ENCODE peak calls at places on chromosomes 12 and 14, in eight cellular contexts. P, L, Z, Q, H, Y, I and T are unnamed samples.

GRCh38 chr14:31949709-31950108 is 127.4 kb upstream of the ARHGAP5 start:
- DNase-seq in Z (peak; percentile 89), Q (no peak), L (no peak), P (no peak), H (no peak), Y (no peak), I (no peak), T (no peak)

GRCh38 chr14:33805593-33805992 is 145.3 kb downstream of the EGLN3 start:
- DNase-seq in Z (no peak), Q (no peak), L (no peak), H (no peak), I (no peak), P (no peak), Y (no peak), T (no peak)

GRCh38 chr14:99207456-99207855 is 64.5 kb downstream of the BCL11B start:
- DNase-seq in L (no peak), P (no peak), Z (no peak), I (no peak), Q (no peak), Y (no peak), H (no peak), T (no peak)

GRCh38 chr12:78146365-78146772 is 315.7 kb downstream of the NAV3 start:
- DNase-seq in Q (no peak), P (no peak), I (no peak), H (peak; percentile 15), Y (peak; percentile 72), Z (peak; percentile 4), L (no peak), T (peak; percentile 58)

GRCh38 chr12:5171701-5172100 is 128.0 kb downstream of the KCNA5 start:
- DNase-seq in P (no peak), L (peak; percentile 50), Q (no peak), Y (peak; percentile 50), H (peak; percentile 30), I (no peak), Z (peak; percentile 44), T (peak; percentile 57)

GRCh38 chr14:97077253-97077653 is 280.1 kb downstream of the VRK1 start:
- DNase-seq in Z (peak; percentile 19), Y (peak; percentile 4), P (no peak), Q (peak; percentile 35), I (no peak), H (no peak), L (peak; percentile 29), T (peak; percentile 94)

GRCh38 chr14:91371011-91371989 is 46.3 kb downstream of the CCDC88C start:
- DNase-seq in Z (no peak), P (no peak), Q (no peak), I (no peak), Y (no peak), L (no peak), H (no peak), T (no peak)

GRCh38 chr12:23431006-23431405 is 518.5 kb downstream of the SOX5 start:
- DNase-seq in Z (no peak), H (no peak), P (no peak), L (no peak), Q (no peak), I (no peak), Y (no peak), T (peak; percentile 50)

GRCh38 chr14:43803076-43803689 is 703.9 kb downstream of the FSCB start:
- DNase-seq in L (no peak), Q (no peak), Z (no peak), Y (no peak), I (no peak), H (no peak), P (no peak), T (no peak)

GRCh38 chr12:3155710-3156386 is 78.7 kb downstream of the TSPAN9 start:
- DNase-seq in Q (no peak), H (no peak), Z (no peak), L (no peak), Y (no peak), I (no peak), P (no peak), T (no peak)

GRCh38 chr14:88323520-88324199 is 591 bp upstream of the KCNK10 start:
- DNase-seq in Q (peak; percentile 29), I (no peak), L (no peak), H (no peak), P (no peak), Y (no peak), Z (no peak), T (no peak)

GRCh38 chr14:42884100-42884499 is 1277.4 kb downstream of the LRFN5 start:
- DNase-seq in P (no peak), Z (peak; percentile 62), Y (peak; percentile 90), Q (no peak), H (peak; percentile 33), I (no peak), L (no peak), T (peak; percentile 85)

GRCh38 chr12:76426160-76426559 is 77.9 kb upstream of the BBS10 start:
- DNase-seq in Q (no peak), L (no peak), Y (no peak), P (no peak), I (no peak), Z (no peak), H (no peak), T (no peak)

GRCh38 chr12:87676726-87677125 is 352.5 kb downstream of the C12orf50 start:
- DNase-seq in Y (no peak), I (no peak), L (no peak), H (no peak), Q (no peak), Z (peak; percentile 18), P (no peak), T (no peak)

GRCh38 chr12:108831309-108831991 is 25.9 kb downstream of the SSH1 start:
- DNase-seq in Q (no peak), Y (no peak), L (no peak), Z (no peak), P (no peak), I (no peak), H (no peak), T (no peak)

GRCh38 chr12:108833355-108833733 is 24.0 kb downstream of the SSH1 start:
- DNase-seq in L (no peak), H (no peak), P (no peak), Z (peak; percentile 73), I (no peak), Q (no peak), Y (peak; percentile 96), T (peak; percentile 89)

GRCh38 chr12:108833757-108834472 is 23.5 kb downstream of the SSH1 start:
- DNase-seq in L (no peak), Z (peak; percentile 44), I (no peak), P (no peak), Y (peak; percentile 89), Q (no peak), H (no peak), T (peak; percentile 80)

GRCh38 chr12:108832730-108833354 is 24.5 kb downstream of the SSH1 start:
- DNase-seq in L (no peak), H (no peak), Q (no peak), I (no peak), Y (peak; percentile 97), Z (peak; percentile 69), P (no peak), T (peak; percentile 93)

GRCh38 chr12:108832208-108832607 is 25.2 kb downstream of the SSH1 start:
- DNase-seq in Q (no peak), Z (no peak), P (no peak), I (no peak), H (no peak), Y (peak; percentile 39), L (no peak), T (peak; percentile 40)
- H3K4me3 ChIP-seq in Q (no peak overlapping the region), Z (no peak overlapping the region), P (no peak overlapping the region), I (no peak overlapping the region), H (no peak overlapping the region), Y (no peak overlapping the region), L (no peak overlapping the region), T (no peak overlapping the region)

DNA sequence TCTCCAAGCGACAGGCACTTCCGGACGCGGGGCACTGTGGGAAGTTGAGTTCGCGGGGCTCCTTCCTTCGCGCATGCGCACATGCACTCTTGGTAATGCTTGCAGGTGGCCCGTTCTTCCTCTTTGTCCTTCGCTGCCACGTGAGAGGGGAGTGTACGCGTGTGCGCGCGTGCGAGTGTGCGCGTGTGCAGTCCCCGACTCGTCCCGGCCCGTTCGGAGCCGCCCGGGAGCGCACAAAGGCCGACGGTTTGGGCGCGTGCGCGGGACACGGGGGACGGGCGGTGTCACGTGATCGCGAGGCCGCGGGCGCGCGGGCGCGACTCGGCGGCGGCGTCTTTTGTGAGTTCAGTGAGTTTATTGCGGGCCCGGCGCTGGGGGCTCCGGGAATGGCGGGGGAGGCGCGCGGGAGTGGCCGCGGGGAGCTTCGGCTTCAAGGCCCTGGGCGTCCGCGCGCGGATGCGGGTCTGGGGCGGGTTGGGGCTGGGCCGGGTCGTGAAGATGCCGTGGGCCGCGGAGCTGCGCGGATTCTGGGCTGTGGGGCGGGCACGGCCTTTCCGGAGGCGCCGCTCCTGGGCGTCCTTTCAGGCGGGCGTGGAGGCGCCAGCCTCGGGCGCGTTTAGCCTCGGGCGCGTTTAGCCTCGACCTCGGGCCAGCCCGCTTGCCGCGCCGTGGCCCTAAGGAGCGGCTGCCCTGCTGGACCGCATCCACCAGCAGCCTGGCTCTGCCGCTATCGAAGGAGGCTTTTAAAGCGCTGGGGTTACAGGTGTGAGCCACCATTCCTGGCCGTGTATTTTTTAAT is at the start of gene ZNF84:
- DNase-seq in Q (peak; percentile 96), P (peak; percentile 98), L (peak; percentile 98), Y (peak; percentile 98), H (peak; percentile 94), Z (peak; percentile 99), I (peak; percentile 95), T (peak; percentile 98)
- H3K4me3 ChIP-seq in Q (peak within 1 kb of the TSS; percentile 67), P (peak within 1 kb of the TSS; percentile 87), L (peak within 1 kb of the TSS; percentile 91), Y (peak within 1 kb of the TSS; percentile 77), H (peak within 1 kb of the TSS; percentile 66), Z (peak within 1 kb of the TSS; percentile 95), I (peak within 1 kb of the TSS; percentile 79), T (peak within 1 kb of the TSS; percentile 81)

GRCh38 chr12:64782181-64782580 is 23.0 kb upstream of the GNS start:
- DNase-seq in I (no peak), H (no peak), L (no peak), Y (no peak), P (no peak), Z (no peak), Q (no peak), T (no peak)
- H3K4me3 ChIP-seq in I (peak overlapping the region; percentile 27), H (no peak overlapping the region), L (peak overlapping the region; percentile 49), Y (no peak overlapping the region), P (peak overlapping the region; percentile 61), Z (no peak overlapping the region), Q (no peak overlapping the region), T (no peak overlapping the region)

DNA sequence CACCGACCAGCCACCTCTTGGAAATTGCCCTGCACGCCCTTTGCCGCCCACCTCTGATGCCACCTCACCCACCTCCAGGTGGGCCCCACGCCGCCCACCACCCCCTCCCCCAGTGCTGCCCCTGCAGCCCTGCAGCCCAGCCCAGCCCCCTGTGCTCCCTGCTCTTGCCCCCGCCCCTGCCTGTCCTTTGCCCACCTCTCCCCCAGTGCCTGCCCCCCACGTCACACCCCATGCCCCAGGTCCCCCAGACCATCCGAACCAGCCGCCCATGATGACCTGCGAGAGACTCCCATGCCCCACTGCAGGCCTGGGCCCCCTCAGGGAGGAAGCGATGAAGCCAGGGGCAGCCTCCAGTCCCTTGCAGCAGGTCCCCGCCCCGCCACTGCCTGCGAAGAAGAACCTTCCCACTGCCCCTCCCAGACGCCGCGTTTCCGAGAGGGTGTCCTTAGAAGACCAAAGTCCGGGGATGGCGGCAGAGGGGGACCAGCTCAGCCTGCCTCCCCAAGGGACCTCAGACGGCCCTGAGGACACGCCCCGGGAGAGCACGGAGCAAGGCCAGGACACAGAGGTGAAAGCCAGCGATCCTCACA is 96.5 kb downstream of the LGMN start:
- DNase-seq in Z (no peak), I (peak; percentile 21), Q (peak; percentile 51), P (peak; percentile 87), Y (no peak), L (peak; percentile 48), H (no peak), T (no peak)
- H3K4me3 ChIP-seq in Z (no peak overlapping the region), I (peak overlapping the region; percentile 94), Q (no peak overlapping the region), P (peak overlapping the region; percentile 50), Y (no peak overlapping the region), L (peak overlapping the region; percentile 24), H (no peak overlapping the region), T (no peak overlapping the region)